ENCODE peak calls at places on chromosomes 11 and 22, in eight cellular contexts. One of them, this sample, is unnamed. For H3K4me1, the result is how much of the 10 kb centered on the place peaks cover.

GRCh38 chr11:119307219-119307618 is 9.7 kb downstream of the MCAM start:
- DNase-seq in H9: no peak
- DNase-seq in psoas muscle: no peak
- DNase-seq in HCT116: no peak
- DNase-seq in esophagus squamous epithelium: no peak
- DNase-seq in lower lobe of right lung: no peak
- DNase-seq in astrocyte: no peak
- DNase-seq in heart left ventricle: no peak
- DNase-seq in this sample: no peak

GRCh38 chr11:2777871-2778629 is 78.3 kb upstream of the KCNQ1OT1 start:
- DNase-seq in lower lobe of right lung: peak
- DNase-seq in astrocyte: no peak
- DNase-seq in esophagus squamous epithelium: no peak
- DNase-seq in psoas muscle: peak
- DNase-seq in H9: peak
- DNase-seq in HCT116: no peak
- DNase-seq in heart left ventricle: peak
- DNase-seq in this sample: no peak

GRCh38 chr11:2781413-2782274 is 81.8 kb upstream of the KCNQ1OT1 start:
- DNase-seq in esophagus squamous epithelium: no peak
- DNase-seq in heart left ventricle: peak
- DNase-seq in astrocyte: no peak
- DNase-seq in HCT116: no peak
- DNase-seq in lower lobe of right lung: peak
- DNase-seq in H9: no peak
- DNase-seq in psoas muscle: no peak
- DNase-seq in this sample: peak

GRCh38 chr11:73795925-73796632 is 8.4 kb downstream of the MRPL48 start:
- DNase-seq in H9: peak
- DNase-seq in psoas muscle: no peak
- DNase-seq in lower lobe of right lung: no peak
- DNase-seq in astrocyte: no peak
- DNase-seq in esophagus squamous epithelium: no peak
- DNase-seq in HCT116: no peak
- DNase-seq in heart left ventricle: peak
- DNase-seq in this sample: peak

GRCh38 chr11:85827768-85828639 is 17.1 kb upstream of the SYTL2 start:
- DNase-seq in heart left ventricle: no peak
- DNase-seq in lower lobe of right lung: no peak
- DNase-seq in H9: no peak
- DNase-seq in astrocyte: peak
- DNase-seq in esophagus squamous epithelium: no peak
- DNase-seq in psoas muscle: no peak
- DNase-seq in HCT116: peak
- DNase-seq in this sample: no peak

GRCh38 chr11:36391062-36391461 is 95.0 kb downstream of the PRR5L start:
- DNase-seq in lower lobe of right lung: no peak
- DNase-seq in astrocyte: no peak
- DNase-seq in heart left ventricle: no peak
- DNase-seq in esophagus squamous epithelium: no peak
- DNase-seq in HCT116: no peak
- DNase-seq in H9: no peak
- DNase-seq in psoas muscle: no peak
- DNase-seq in this sample: no peak

GRCh38 chr22:24099661-24100060 is 81.6 kb upstream of the SUSD2 start:
- DNase-seq in psoas muscle: no peak
- DNase-seq in HCT116: no peak
- DNase-seq in H9: no peak
- DNase-seq in esophagus squamous epithelium: no peak
- DNase-seq in astrocyte: no peak
- DNase-seq in lower lobe of right lung: peak
- DNase-seq in heart left ventricle: no peak
- DNase-seq in this sample: no peak

GRCh38 chr11:12288212-12288933 is 89.0 kb upstream of the PARVA start:
- DNase-seq in psoas muscle: peak
- DNase-seq in heart left ventricle: peak
- DNase-seq in esophagus squamous epithelium: no peak
- DNase-seq in H9: peak
- DNase-seq in HCT116: peak
- DNase-seq in lower lobe of right lung: peak
- DNase-seq in astrocyte: peak
- DNase-seq in this sample: peak

GRCh38 chr11:128776434-128777284 is 82.8 kb downstream of the FLI1 start:
- DNase-seq in psoas muscle: no peak
- DNase-seq in esophagus squamous epithelium: no peak
- DNase-seq in lower lobe of right lung: no peak
- DNase-seq in HCT116: peak
- DNase-seq in heart left ventricle: peak
- DNase-seq in H9: peak
- DNase-seq in astrocyte: no peak
- DNase-seq in this sample: peak

GRCh38 chr11:396948-397548 is 3.0 kb downstream of the PKP3 start:
- DNase-seq in heart left ventricle: peak
- DNase-seq in astrocyte: peak
- DNase-seq in esophagus squamous epithelium: no peak
- DNase-seq in psoas muscle: peak
- DNase-seq in HCT116: no peak
- DNase-seq in H9: no peak
- DNase-seq in lower lobe of right lung: peak
- DNase-seq in this sample: peak

GRCh38 chr11:102191832-102192231 is 81.6 kb downstream of the YAP1 start:
- DNase-seq in psoas muscle: no peak
- DNase-seq in astrocyte: no peak
- DNase-seq in H9: no peak
- DNase-seq in heart left ventricle: no peak
- DNase-seq in HCT116: no peak
- DNase-seq in esophagus squamous epithelium: no peak
- DNase-seq in lower lobe of right lung: no peak
- DNase-seq in this sample: no peak

GRCh38 chr11:36738292-36738861 is 140.3 kb upstream of the RAG2 start:
- DNase-seq in psoas muscle: no peak
- DNase-seq in lower lobe of right lung: no peak
- DNase-seq in H9: no peak
- DNase-seq in HCT116: no peak
- DNase-seq in heart left ventricle: no peak
- DNase-seq in astrocyte: no peak
- DNase-seq in esophagus squamous epithelium: no peak
- DNase-seq in this sample: no peak

GRCh38 chr11:65107078-65107477 is 4.6 kb upstream of the TM7SF2 start:
- DNase-seq in astrocyte: no peak
- DNase-seq in heart left ventricle: no peak
- DNase-seq in psoas muscle: no peak
- DNase-seq in esophagus squamous epithelium: no peak
- DNase-seq in H9: no peak
- DNase-seq in HCT116: no peak
- DNase-seq in lower lobe of right lung: no peak
- DNase-seq in this sample: no peak

GRCh38 chr11:65100674-65101350 is 4.8 kb downstream of the VPS51 start:
- DNase-seq in H9: no peak
- DNase-seq in psoas muscle: no peak
- DNase-seq in esophagus squamous epithelium: no peak
- DNase-seq in HCT116: no peak
- DNase-seq in astrocyte: no peak
- DNase-seq in lower lobe of right lung: no peak
- DNase-seq in heart left ventricle: no peak
- DNase-seq in this sample: no peak

GRCh38 chr11:65104628-65105027 is 7.0 kb upstream of the TM7SF2 start:
- DNase-seq in esophagus squamous epithelium: no peak
- DNase-seq in astrocyte: no peak
- DNase-seq in H9: no peak
- DNase-seq in psoas muscle: no peak
- DNase-seq in lower lobe of right lung: no peak
- DNase-seq in heart left ventricle: no peak
- DNase-seq in HCT116: no peak
- DNase-seq in this sample: no peak

GRCh38 chr11:65103476-65103875 is 7.5 kb downstream of the VPS51 start:
- DNase-seq in psoas muscle: no peak
- DNase-seq in astrocyte: no peak
- DNase-seq in lower lobe of right lung: no peak
- DNase-seq in HCT116: no peak
- DNase-seq in heart left ventricle: no peak
- DNase-seq in H9: no peak
- DNase-seq in esophagus squamous epithelium: no peak
- DNase-seq in this sample: no peak

DNA sequence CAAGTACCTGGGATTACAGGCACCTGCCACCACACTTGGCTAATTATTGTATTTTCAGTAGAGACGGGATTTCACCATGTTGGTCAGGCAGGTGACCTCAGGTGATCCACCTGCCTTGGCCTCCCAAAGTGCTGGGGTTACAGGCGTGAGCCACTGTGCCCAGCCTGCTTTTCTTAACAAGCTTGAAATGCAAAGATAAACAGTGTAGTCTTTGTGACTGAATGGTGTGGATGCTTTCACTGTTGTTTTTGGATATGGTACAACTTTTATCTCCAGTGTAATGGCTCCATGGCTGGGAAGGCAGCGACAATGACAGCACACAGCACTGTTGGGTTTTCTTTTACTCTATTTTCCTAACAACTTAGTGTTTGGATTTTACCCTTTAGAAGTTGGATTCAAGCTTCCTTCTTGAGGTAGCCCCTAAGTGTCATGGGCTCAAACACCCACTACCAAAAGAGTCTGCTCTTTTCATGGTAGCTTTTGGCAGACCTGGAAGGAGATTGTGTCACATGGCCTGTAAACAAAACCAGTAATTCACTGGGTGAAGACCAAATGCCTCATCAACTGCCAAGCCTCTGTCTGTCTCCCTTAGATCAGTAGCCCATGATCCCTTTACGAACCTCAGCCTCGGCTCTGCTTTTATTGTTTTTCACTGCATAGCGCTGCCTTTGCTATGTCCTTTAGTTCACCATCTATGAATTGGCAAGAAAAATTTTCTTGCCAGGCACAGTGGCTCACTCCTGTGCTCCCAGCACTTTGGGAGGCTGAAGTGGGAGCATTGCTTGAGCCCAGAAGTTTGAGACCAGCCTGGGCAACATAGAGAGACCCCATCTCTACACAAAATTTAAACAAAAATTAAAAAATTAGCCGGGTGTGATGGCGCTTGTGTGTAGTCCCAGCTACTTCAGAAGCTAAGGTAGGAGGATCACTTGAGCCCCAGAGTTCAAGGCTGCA is 6.4 kb downstream of the VPS51 start:
- DNase-seq in esophagus squamous epithelium: no peak
- DNase-seq in lower lobe of right lung: no peak
- DNase-seq in H9: no peak
- DNase-seq in psoas muscle: no peak
- DNase-seq in HCT116: no peak
- DNase-seq in heart left ventricle: no peak
- DNase-seq in astrocyte: no peak
- DNase-seq in this sample: peak
- H3K4me1 ChIP-seq in esophagus squamous epithelium: under half
- H3K4me1 ChIP-seq in lower lobe of right lung: under half
- H3K4me1 ChIP-seq in H9: under half
- H3K4me1 ChIP-seq in psoas muscle: under half
- H3K4me1 ChIP-seq in HCT116: under half
- H3K4me1 ChIP-seq in heart left ventricle: half or more
- H3K4me1 ChIP-seq in astrocyte: under half
- H3K4me1 ChIP-seq in this sample: under half

GRCh38 chr11:66310324-66310723 is 6.5 kb downstream of the CD248 start:
- DNase-seq in astrocyte: no peak
- DNase-seq in esophagus squamous epithelium: no peak
- DNase-seq in H9: no peak
- DNase-seq in lower lobe of right lung: no peak
- DNase-seq in heart left ventricle: no peak
- DNase-seq in psoas muscle: no peak
- DNase-seq in HCT116: no peak
- DNase-seq in this sample: no peak
- H3K27ac ChIP-seq in astrocyte: no peak
- H3K27ac ChIP-seq in esophagus squamous epithelium: no peak
- H3K27ac ChIP-seq in H9: no peak
- H3K27ac ChIP-seq in lower lobe of right lung: no peak
- H3K27ac ChIP-seq in heart left ventricle: no peak
- H3K27ac ChIP-seq in psoas muscle: no peak
- H3K27ac ChIP-seq in HCT116: no peak
- H3K27ac ChIP-seq in this sample: no peak

DNA sequence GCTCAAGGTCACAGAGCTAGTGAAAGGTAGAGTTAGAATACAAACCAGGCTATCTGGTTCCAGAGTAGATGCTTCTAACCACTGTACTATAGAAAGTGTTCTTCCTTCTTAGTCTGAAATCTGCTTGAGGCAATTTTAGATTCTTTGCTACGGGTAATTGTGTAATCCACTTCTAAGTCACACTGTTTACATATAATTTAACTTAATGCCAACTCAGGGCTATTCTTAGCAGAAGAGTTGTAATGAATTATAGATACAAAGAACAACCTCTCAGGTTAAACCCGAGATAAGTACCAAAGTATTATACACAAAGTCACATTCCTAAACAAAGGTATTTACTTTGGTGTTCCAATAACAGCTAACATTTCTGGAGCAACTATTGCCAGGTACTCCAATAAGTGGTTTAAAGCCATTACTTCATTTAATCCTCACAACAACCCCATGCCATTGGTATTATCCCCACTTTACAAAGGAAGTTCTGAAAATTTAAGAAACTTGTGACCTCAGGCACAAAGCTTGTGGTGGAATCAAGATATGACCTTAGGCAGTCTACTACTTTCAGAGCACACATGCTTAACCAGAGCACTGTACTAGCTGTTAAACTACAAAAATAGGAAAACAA is 31.1 kb upstream of the DDI1 start:
- DNase-seq in heart left ventricle: no peak
- DNase-seq in astrocyte: peak
- DNase-seq in psoas muscle: no peak
- DNase-seq in lower lobe of right lung: no peak
- DNase-seq in H9: no peak
- DNase-seq in HCT116: no peak
- DNase-seq in esophagus squamous epithelium: no peak
- DNase-seq in this sample: no peak
- H3K4me1 ChIP-seq in heart left ventricle: under half
- H3K4me1 ChIP-seq in astrocyte: under half
- H3K4me1 ChIP-seq in psoas muscle: under half
- H3K4me1 ChIP-seq in lower lobe of right lung: under half
- H3K4me1 ChIP-seq in H9: under half
- H3K4me1 ChIP-seq in HCT116: under half
- H3K4me1 ChIP-seq in esophagus squamous epithelium: under half
- H3K4me1 ChIP-seq in this sample: under half

DNA sequence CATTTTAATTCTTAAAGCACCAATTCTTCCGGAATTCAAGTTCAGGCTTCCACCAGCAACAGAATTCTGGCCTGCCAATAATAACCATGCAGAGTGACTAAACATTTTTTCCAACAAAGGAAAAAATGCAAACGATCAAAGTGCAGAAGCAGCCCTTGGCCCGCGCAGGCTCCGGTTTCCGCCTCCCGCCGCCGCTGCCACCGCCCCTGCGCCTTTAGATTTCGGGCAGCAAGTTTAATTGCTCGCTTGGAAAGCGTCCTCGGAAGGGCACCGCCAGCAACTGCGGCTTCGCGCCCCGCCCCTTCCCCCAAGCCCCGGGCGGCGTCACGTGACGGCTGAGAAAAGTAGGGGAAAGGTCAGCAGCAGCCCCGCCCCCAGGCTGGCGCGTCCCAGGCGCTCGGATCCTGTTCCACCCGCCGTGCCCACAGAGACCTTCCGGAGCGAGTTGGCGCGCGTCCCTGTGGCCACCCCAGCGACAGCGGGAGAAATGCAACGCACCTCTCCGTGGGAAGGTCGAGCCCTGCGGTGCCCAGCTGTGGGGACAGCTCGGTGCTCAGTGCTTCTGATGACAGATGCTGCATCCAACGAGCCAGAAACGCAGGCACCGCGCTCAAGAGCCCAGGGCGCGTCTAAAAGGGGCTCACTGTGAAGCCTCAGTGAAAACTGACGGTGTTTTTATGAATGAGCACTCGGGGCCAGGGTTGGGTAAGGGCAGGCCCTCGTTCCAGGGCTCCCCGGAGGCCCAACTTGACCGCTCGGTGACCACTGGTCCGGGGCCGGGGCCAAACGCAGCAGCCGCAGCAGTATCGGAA is 2.5 kb downstream of the CPT1A start:
- DNase-seq in psoas muscle: peak
- DNase-seq in lower lobe of right lung: peak
- DNase-seq in astrocyte: peak
- DNase-seq in HCT116: peak
- DNase-seq in esophagus squamous epithelium: peak
- DNase-seq in H9: peak
- DNase-seq in heart left ventricle: peak
- DNase-seq in this sample: peak
- H3K27ac ChIP-seq in psoas muscle: peak
- H3K27ac ChIP-seq in lower lobe of right lung: peak
- H3K27ac ChIP-seq in astrocyte: peak
- H3K27ac ChIP-seq in HCT116: peak
- H3K27ac ChIP-seq in esophagus squamous epithelium: peak
- H3K27ac ChIP-seq in H9: no peak
- H3K27ac ChIP-seq in heart left ventricle: peak
- H3K27ac ChIP-seq in this sample: peak

This sample was measured in right cardiac atrium.